ENCODE peak calls at places on chromosomes 5 and 9, in five cellular contexts. T, U, H, J and D are unnamed samples.

GRCh38 chr5:54988817-54989216 is 3.4 kb upstream of the ESM1 start:
- DNase-seq in T (no peak), U (no peak), H (no peak), J (no peak), D (no peak)

GRCh38 chr5:138903113-138903789 is 28.1 kb upstream of the LRRTM2 start:
- DNase-seq in T (no peak), U (no peak), H (peak), J (no peak), D (no peak)

GRCh38 chr9:13646500-13646899 is 367.0 kb upstream of the MPDZ start:
- DNase-seq in T (no peak), U (no peak), H (no peak), J (no peak), D (no peak)

GRCh38 chr9:133112361-133113026 is 8.5 kb downstream of the RALGDS start:
- DNase-seq in T (no peak), U (no peak), H (no peak), J (peak), D (no peak)

GRCh38 chr9:97703437-97704326 is 6.5 kb upstream of the XPA start:
- DNase-seq in T (peak), U (no peak), H (peak), J (no peak), D (no peak)

GRCh38 chr5:121497176-121497575 is 354.5 kb upstream of the FTMT start:
- DNase-seq in T (no peak), U (no peak), H (no peak), J (no peak), D (no peak)

GRCh38 chr5:10442581-10442980 is 902 bp downstream of the ROPN1L start:
- DNase-seq in T (no peak), U (no peak), H (peak), J (no peak), D (no peak)

GRCh38 chr9:1386420-1386819 is 336.3 kb downstream of the DMRT2 start:
- DNase-seq in T (no peak), U (no peak), H (no peak), J (no peak), D (no peak)

GRCh38 chr5:155943516-155944407 is 383.2 kb upstream of the SGCD start:
- DNase-seq in T (peak), U (peak), H (peak), J (peak), D (peak)

GRCh38 chr5:68077349-68077894 is 138.1 kb upstream of the PIK3R1 start:
- DNase-seq in T (no peak), U (no peak), H (no peak), J (no peak), D (no peak)

GRCh38 chr9:94867281-94867841 is 140.9 kb downstream of the AOPEP start:
- DNase-seq in T (peak), U (peak), H (peak), J (peak), D (peak)

GRCh38 chr5:17238521-17239041 is 21.1 kb downstream of the BASP1 start:
- DNase-seq in T (no peak), U (no peak), H (peak), J (no peak), D (no peak)

GRCh38 chr5:180460834-180461233 is 33.3 kb upstream of the CNOT6 start:
- DNase-seq in T (no peak), U (no peak), H (no peak), J (no peak), D (no peak)

GRCh38 chr5:150155258-150156032 is at the start of gene PDGFRB:
- DNase-seq in T (no peak), U (no peak), H (peak), J (peak), D (no peak)

GRCh38 chr5:5492087-5492933 is 69.8 kb downstream of the ICE1 start:
- DNase-seq in T (peak), U (peak), H (peak), J (no peak), D (peak)

GRCh38 chr5:88109806-88110205 is 158.8 kb downstream of the TMEM161B start:
- DNase-seq in T (no peak), U (no peak), H (no peak), J (no peak), D (no peak)

GRCh38 chr5:152303841-152304240 is 101.2 kb downstream of the NMUR2 start:
- DNase-seq in T (no peak), U (no peak), H (no peak), J (no peak), D (no peak)

GRCh38 chr9:99166149-99166548 is 55.6 kb downstream of the ALG2 start:
- DNase-seq in T (no peak), U (no peak), H (no peak), J (no peak), D (no peak)

GRCh38 chr9:88818495-88819201 is 172.6 kb upstream of the S1PR3 start:
- DNase-seq in T (no peak), U (no peak), H (peak), J (no peak), D (no peak)

GRCh38 chr9:127366594-127366993 is 30.4 kb upstream of the SLC2A8 start:
- DNase-seq in T (no peak), U (no peak), H (no peak), J (no peak), D (no peak)

GRCh38 chr5:165594693-165595092 is 2089.3 kb downstream of the MAT2B start:
- DNase-seq in T (no peak), U (no peak), H (no peak), J (no peak), D (no peak)

GRCh38 chr5:16666861-16667481 is 50.2 kb upstream of the RETREG1 start:
- DNase-seq in T (no peak), U (peak), H (no peak), J (peak), D (no peak)

GRCh38 chr5:123157797-123158528 is 68.9 kb downstream of the PRDM6 start:
- DNase-seq in T (no peak), U (no peak), H (peak), J (no peak), D (peak)

GRCh38 chr5:54135042-54135441 is 175.3 kb downstream of the ARL15 start:
- DNase-seq in T (no peak), U (no peak), H (peak), J (no peak), D (no peak)

GRCh38 chr9:88310310-88310980 is 77.8 kb upstream of the SPIN1 start:
- DNase-seq in T (no peak), U (peak), H (no peak), J (no peak), D (no peak)